ENCODE peak calls at places on chromosome 17, in ten cellular contexts. One of them, this sample, is unnamed. For H3K27me3, the result is how much of the 10 kb centered on the place peaks cover.

GRCh38 chr17:45413498-45413923 is 19.2 kb downstream of the ARHGAP27 start:
- DNase-seq in lung: no peak
- DNase-seq in mesendoderm: no peak
- DNase-seq in sigmoid colon: peak
- DNase-seq in colonic mucosa: peak
- DNase-seq in left lung: peak
- DNase-seq in A673: no peak
- DNase-seq in body of pancreas: no peak
- DNase-seq in left ventricle myocardium inferior: peak
- DNase-seq in dorsolateral prefrontal cortex: peak
- DNase-seq in this sample: peak

GRCh38 chr17:35283767-35284166 is 40.9 kb downstream of the SLFN5 start:
- DNase-seq in left lung: no peak
- DNase-seq in body of pancreas: no peak
- DNase-seq in dorsolateral prefrontal cortex: no peak
- DNase-seq in sigmoid colon: no peak
- DNase-seq in lung: no peak
- DNase-seq in A673: no peak
- DNase-seq in colonic mucosa: no peak
- DNase-seq in left ventricle myocardium inferior: no peak
- DNase-seq in mesendoderm: no peak
- DNase-seq in this sample: no peak

GRCh38 chr17:59401725-59402124 is 70.3 kb downstream of the YPEL2 start:
- DNase-seq in dorsolateral prefrontal cortex: no peak
- DNase-seq in sigmoid colon: no peak
- DNase-seq in left ventricle myocardium inferior: no peak
- DNase-seq in mesendoderm: peak
- DNase-seq in body of pancreas: no peak
- DNase-seq in A673: no peak
- DNase-seq in lung: no peak
- DNase-seq in colonic mucosa: no peak
- DNase-seq in left lung: no peak
- DNase-seq in this sample: no peak

GRCh38 chr17:28698253-28698941 is 13.3 kb downstream of the PROCA1 start:
- DNase-seq in mesendoderm: no peak
- DNase-seq in A673: no peak
- DNase-seq in sigmoid colon: no peak
- DNase-seq in left lung: no peak
- DNase-seq in lung: no peak
- DNase-seq in body of pancreas: no peak
- DNase-seq in dorsolateral prefrontal cortex: no peak
- DNase-seq in colonic mucosa: peak
- DNase-seq in left ventricle myocardium inferior: no peak
- DNase-seq in this sample: no peak

GRCh38 chr17:46929413-46929812 is 6.5 kb downstream of the GOSR2 start:
- DNase-seq in A673: peak
- DNase-seq in colonic mucosa: no peak
- DNase-seq in mesendoderm: peak
- DNase-seq in lung: no peak
- DNase-seq in sigmoid colon: no peak
- DNase-seq in left lung: no peak
- DNase-seq in left ventricle myocardium inferior: no peak
- DNase-seq in dorsolateral prefrontal cortex: no peak
- DNase-seq in body of pancreas: no peak
- DNase-seq in this sample: no peak

GRCh38 chr17:27282054-27282501 is 11.8 kb upstream of the WSB1 start:
- DNase-seq in mesendoderm: no peak
- DNase-seq in body of pancreas: no peak
- DNase-seq in A673: no peak
- DNase-seq in lung: no peak
- DNase-seq in dorsolateral prefrontal cortex: no peak
- DNase-seq in left ventricle myocardium inferior: no peak
- DNase-seq in left lung: no peak
- DNase-seq in colonic mucosa: no peak
- DNase-seq in sigmoid colon: no peak
- DNase-seq in this sample: peak

GRCh38 chr17:73301359-73301758 is 10.4 kb downstream of the CDC42EP4 start:
- DNase-seq in left ventricle myocardium inferior: no peak
- DNase-seq in left lung: no peak
- DNase-seq in colonic mucosa: no peak
- DNase-seq in dorsolateral prefrontal cortex: no peak
- DNase-seq in body of pancreas: no peak
- DNase-seq in sigmoid colon: no peak
- DNase-seq in lung: no peak
- DNase-seq in mesendoderm: no peak
- DNase-seq in A673: no peak
- DNase-seq in this sample: no peak

GRCh38 chr17:32281011-32281451 is 15.4 kb downstream of the RHBDL3 start:
- DNase-seq in mesendoderm: no peak
- DNase-seq in left ventricle myocardium inferior: peak
- DNase-seq in sigmoid colon: no peak
- DNase-seq in lung: peak
- DNase-seq in colonic mucosa: no peak
- DNase-seq in A673: no peak
- DNase-seq in dorsolateral prefrontal cortex: no peak
- DNase-seq in left lung: no peak
- DNase-seq in body of pancreas: peak
- DNase-seq in this sample: no peak

GRCh38 chr17:9802294-9802693 is 10.9 kb upstream of the DHRS7C start:
- DNase-seq in colonic mucosa: no peak
- DNase-seq in lung: no peak
- DNase-seq in mesendoderm: peak
- DNase-seq in dorsolateral prefrontal cortex: no peak
- DNase-seq in body of pancreas: no peak
- DNase-seq in left lung: no peak
- DNase-seq in sigmoid colon: no peak
- DNase-seq in A673: no peak
- DNase-seq in left ventricle myocardium inferior: peak
- DNase-seq in this sample: no peak

GRCh38 chr17:37206299-37206698 is 169.5 kb upstream of the C17orf78 start:
- DNase-seq in dorsolateral prefrontal cortex: no peak
- DNase-seq in colonic mucosa: no peak
- DNase-seq in left ventricle myocardium inferior: no peak
- DNase-seq in left lung: no peak
- DNase-seq in sigmoid colon: no peak
- DNase-seq in mesendoderm: no peak
- DNase-seq in A673: no peak
- DNase-seq in body of pancreas: no peak
- DNase-seq in lung: no peak
- DNase-seq in this sample: no peak

GRCh38 chr17:42010898-42011516 is 6.2 kb downstream of the DNAJC7 start:
- DNase-seq in A673: peak
- DNase-seq in left lung: no peak
- DNase-seq in mesendoderm: peak
- DNase-seq in dorsolateral prefrontal cortex: no peak
- DNase-seq in body of pancreas: peak
- DNase-seq in left ventricle myocardium inferior: no peak
- DNase-seq in lung: no peak
- DNase-seq in sigmoid colon: no peak
- DNase-seq in colonic mucosa: no peak
- DNase-seq in this sample: peak

GRCh38 chr17:45410144-45411091 is 22.3 kb downstream of the ARHGAP27 start:
- DNase-seq in left lung: no peak
- DNase-seq in colonic mucosa: peak
- DNase-seq in dorsolateral prefrontal cortex: peak
- DNase-seq in sigmoid colon: no peak
- DNase-seq in lung: no peak
- DNase-seq in left ventricle myocardium inferior: no peak
- DNase-seq in A673: no peak
- DNase-seq in mesendoderm: no peak
- DNase-seq in body of pancreas: no peak
- DNase-seq in this sample: no peak

GRCh38 chr17:61150686-61151299 is 248.8 kb upstream of the TBX2 start:
- DNase-seq in left ventricle myocardium inferior: no peak
- DNase-seq in sigmoid colon: no peak
- DNase-seq in left lung: no peak
- DNase-seq in dorsolateral prefrontal cortex: no peak
- DNase-seq in mesendoderm: no peak
- DNase-seq in A673: no peak
- DNase-seq in colonic mucosa: no peak
- DNase-seq in body of pancreas: no peak
- DNase-seq in lung: no peak
- DNase-seq in this sample: no peak

GRCh38 chr17:77404812-77405581 is 264.2 kb downstream of the SEC14L1 start:
- DNase-seq in colonic mucosa: peak
- DNase-seq in lung: peak
- DNase-seq in left ventricle myocardium inferior: peak
- DNase-seq in body of pancreas: no peak
- DNase-seq in dorsolateral prefrontal cortex: peak
- DNase-seq in mesendoderm: no peak
- DNase-seq in A673: no peak
- DNase-seq in left lung: peak
- DNase-seq in sigmoid colon: no peak
- DNase-seq in this sample: no peak

DNA sequence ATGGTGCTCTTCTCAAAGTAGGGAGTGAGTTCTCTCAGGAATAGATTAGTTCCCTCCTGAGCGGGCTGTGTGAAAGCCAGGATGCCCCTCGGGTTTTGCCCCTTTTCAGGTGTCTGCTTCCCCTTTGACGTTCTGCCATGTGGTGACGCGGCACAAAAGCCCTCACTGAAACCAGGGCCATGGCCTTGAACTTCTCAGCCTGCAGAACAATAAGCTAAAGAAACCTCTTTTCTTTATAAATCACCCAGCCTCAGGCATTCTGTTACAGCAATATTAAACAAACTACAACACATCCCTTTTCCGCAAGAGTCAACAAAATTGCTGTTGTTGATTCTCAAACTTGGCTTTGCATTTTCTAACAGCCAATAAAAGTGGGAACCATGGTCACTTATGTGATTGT is 15.5 kb upstream of the CACNG5 start:
- DNase-seq in left ventricle myocardium inferior: no peak
- DNase-seq in dorsolateral prefrontal cortex: no peak
- DNase-seq in body of pancreas: no peak
- DNase-seq in colonic mucosa: no peak
- DNase-seq in lung: no peak
- DNase-seq in left lung: no peak
- DNase-seq in A673: no peak
- DNase-seq in sigmoid colon: peak
- DNase-seq in mesendoderm: no peak
- DNase-seq in this sample: no peak
- H3K27me3 ChIP-seq in left ventricle myocardium inferior: half or more
- H3K27me3 ChIP-seq in dorsolateral prefrontal cortex: under half
- H3K27me3 ChIP-seq in body of pancreas: under half
- H3K27me3 ChIP-seq in colonic mucosa: under half
- H3K27me3 ChIP-seq in lung: under half
- H3K27me3 ChIP-seq in left lung: under half
- H3K27me3 ChIP-seq in A673: under half
- H3K27me3 ChIP-seq in sigmoid colon: under half
- H3K27me3 ChIP-seq in mesendoderm: under half
- H3K27me3 ChIP-seq in this sample: under half

GRCh38 chr17:66712453-66712852 is 122.5 kb upstream of the CACNG5 start:
- DNase-seq in left ventricle myocardium inferior: no peak
- DNase-seq in dorsolateral prefrontal cortex: no peak
- DNase-seq in mesendoderm: no peak
- DNase-seq in colonic mucosa: peak
- DNase-seq in body of pancreas: no peak
- DNase-seq in left lung: no peak
- DNase-seq in A673: no peak
- DNase-seq in lung: no peak
- DNase-seq in sigmoid colon: no peak
- DNase-seq in this sample: no peak
- H3K27me3 ChIP-seq in left ventricle myocardium inferior: under half
- H3K27me3 ChIP-seq in dorsolateral prefrontal cortex: under half
- H3K27me3 ChIP-seq in mesendoderm: under half
- H3K27me3 ChIP-seq in colonic mucosa: under half
- H3K27me3 ChIP-seq in body of pancreas: under half
- H3K27me3 ChIP-seq in left lung: under half
- H3K27me3 ChIP-seq in A673: under half
- H3K27me3 ChIP-seq in lung: under half
- H3K27me3 ChIP-seq in sigmoid colon: under half
- H3K27me3 ChIP-seq in this sample: under half

DNA sequence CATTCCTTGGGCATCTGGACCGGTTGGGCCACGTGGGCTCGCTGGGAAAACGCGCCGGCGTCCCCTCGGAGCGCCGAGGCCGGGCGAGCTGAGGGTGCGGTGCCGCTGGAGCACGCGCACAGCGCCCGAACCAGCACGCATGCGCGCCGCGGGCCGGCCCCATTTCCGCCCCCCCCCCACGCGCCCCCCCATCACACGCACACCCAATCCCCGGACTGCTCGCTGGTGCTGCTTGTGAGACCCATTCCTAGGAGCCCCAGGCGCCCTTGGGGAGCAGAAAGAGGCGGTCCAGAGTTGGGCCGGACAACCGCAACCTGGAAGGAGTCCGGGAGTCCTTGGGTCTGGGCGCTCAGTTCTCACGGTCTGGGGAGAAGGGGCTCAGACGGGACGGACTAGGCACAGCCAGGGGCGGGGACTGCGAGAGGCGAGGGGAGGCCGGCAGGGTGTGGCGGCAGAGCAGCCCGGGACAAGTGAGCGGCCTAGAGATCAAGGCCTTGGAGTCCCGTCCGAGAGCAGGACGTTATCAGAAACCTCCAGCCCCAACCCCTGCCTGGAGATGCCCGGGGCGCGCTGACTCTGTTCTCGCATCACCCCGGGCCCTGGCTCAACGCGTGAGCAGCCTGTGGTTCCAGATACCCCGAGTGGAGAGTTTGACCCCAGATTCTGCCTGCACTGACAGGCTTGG is 6.0 kb upstream of the CBX8 start:
- DNase-seq in mesendoderm: no peak
- DNase-seq in A673: no peak
- DNase-seq in dorsolateral prefrontal cortex: no peak
- DNase-seq in left ventricle myocardium inferior: no peak
- DNase-seq in sigmoid colon: no peak
- DNase-seq in colonic mucosa: no peak
- DNase-seq in body of pancreas: no peak
- DNase-seq in left lung: no peak
- DNase-seq in lung: no peak
- DNase-seq in this sample: no peak
- H3K27me3 ChIP-seq in mesendoderm: half or more
- H3K27me3 ChIP-seq in A673: under half
- H3K27me3 ChIP-seq in dorsolateral prefrontal cortex: half or more
- H3K27me3 ChIP-seq in left ventricle myocardium inferior: half or more
- H3K27me3 ChIP-seq in sigmoid colon: half or more
- H3K27me3 ChIP-seq in colonic mucosa: half or more
- H3K27me3 ChIP-seq in body of pancreas: half or more
- H3K27me3 ChIP-seq in left lung: half or more
- H3K27me3 ChIP-seq in lung: under half
- H3K27me3 ChIP-seq in this sample: half or more

DNA sequence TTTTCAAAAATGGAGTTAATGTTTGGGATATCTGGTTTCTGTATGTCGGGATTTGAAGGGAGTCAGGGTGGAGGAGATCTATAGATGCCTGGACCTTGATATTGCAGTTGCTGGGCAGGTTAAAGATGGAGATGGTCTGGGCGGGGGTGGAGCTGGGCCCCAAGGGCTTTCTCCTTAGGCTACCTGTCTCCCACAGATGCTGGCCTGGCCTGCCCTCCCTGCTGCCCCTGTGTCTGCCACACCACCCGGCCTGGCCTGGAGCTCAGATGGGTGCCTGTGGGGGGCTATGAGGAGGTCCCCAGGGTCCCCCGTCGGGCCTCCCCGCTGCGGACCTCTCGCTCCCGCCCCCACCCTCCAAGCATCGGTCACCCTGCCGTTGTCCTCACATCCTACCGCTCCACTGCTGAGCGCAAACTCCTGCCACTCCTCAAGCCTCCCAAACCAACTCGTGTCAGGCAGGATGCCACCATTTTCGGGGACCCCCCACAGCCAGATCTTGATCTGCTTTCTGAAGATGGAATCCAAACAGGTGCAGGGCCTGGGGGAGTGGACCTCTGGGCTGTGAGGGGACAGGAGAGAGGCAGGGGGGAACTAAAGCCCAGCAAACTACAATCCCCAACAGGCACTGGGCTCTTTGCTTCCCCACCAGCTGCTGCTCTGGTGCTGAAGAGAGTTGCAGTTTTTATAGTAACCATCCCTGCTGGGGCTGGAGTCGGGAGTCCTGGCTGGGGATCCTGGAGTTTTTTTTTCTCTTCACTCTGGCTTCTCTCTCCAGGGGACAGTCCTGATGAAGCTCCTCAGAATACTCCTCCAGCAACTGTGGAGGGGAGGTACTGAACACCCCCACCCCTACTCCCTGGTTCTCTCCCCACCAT is 2.9 kb downstream of the ARHGEF15 start:
- DNase-seq in left ventricle myocardium inferior: no peak
- DNase-seq in mesendoderm: no peak
- DNase-seq in dorsolateral prefrontal cortex: no peak
- DNase-seq in lung: no peak
- DNase-seq in A673: no peak
- DNase-seq in sigmoid colon: no peak
- DNase-seq in left lung: no peak
- DNase-seq in body of pancreas: no peak
- DNase-seq in colonic mucosa: no peak
- DNase-seq in this sample: no peak
- H3K27me3 ChIP-seq in left ventricle myocardium inferior: half or more
- H3K27me3 ChIP-seq in mesendoderm: under half
- H3K27me3 ChIP-seq in dorsolateral prefrontal cortex: under half
- H3K27me3 ChIP-seq in lung: under half
- H3K27me3 ChIP-seq in A673: under half
- H3K27me3 ChIP-seq in sigmoid colon: under half
- H3K27me3 ChIP-seq in left lung: under half
- H3K27me3 ChIP-seq in body of pancreas: under half
- H3K27me3 ChIP-seq in colonic mucosa: under half
- H3K27me3 ChIP-seq in this sample: under half

This sample was measured in gastrocnemius medialis.